ENCODE peak calls at places on chromosome 6, in six cellular contexts. E is SJSA1, F is Peyer's patch, H is H7, Z is AG04450, C is K562. K is an unnamed sample.

GRCh38 chr6:56242343-56242742 is 5.0 kb downstream of the COL21A1 start:
- DNase-seq in H (no peak), Z (no peak), F (no peak), C (no peak), E (no peak), K (no peak)

GRCh38 chr6:18990313-18990978 is 603.3 kb downstream of the RNF144B start:
- DNase-seq in Z (no peak), E (peak; percentile 39), H (peak; percentile 60), F (peak; percentile 74), C (peak; percentile 66), K (peak; percentile 53)

GRCh38 chr6:112043032-112044007 is 10.6 kb upstream of the CCN6 start:
- DNase-seq in C (peak; percentile 87), H (peak; percentile 90), Z (peak; percentile 84), E (peak; percentile 94), F (peak; percentile 96), K (peak; percentile 92)

GRCh38 chr6:6793388-6794250 is 205.1 kb downstream of the LY86 start:
- DNase-seq in C (no peak), Z (no peak), E (no peak), F (no peak), H (no peak), K (no peak)

GRCh38 chr6:137491478-137491877 is 2.7 kb downstream of the OLIG3 start:
- DNase-seq in E (no peak), F (no peak), H (peak; percentile 26), Z (no peak), C (no peak), K (no peak)

GRCh38 chr6:89828988-89829590 is 591 bp upstream of the CASP8AP2 start:
- DNase-seq in C (no peak), Z (no peak), H (peak; percentile 57), E (no peak), F (peak; percentile 50), K (no peak)

GRCh38 chr6:33926451-33926850 is 122.6 kb upstream of the MLN start:
- DNase-seq in F (no peak), Z (no peak), H (peak; percentile 99), E (no peak), C (peak; percentile 92), K (no peak)

GRCh38 chr6:87755697-87756671 is 54.0 kb upstream of the AKIRIN2 start:
- DNase-seq in F (no peak), E (peak; percentile 60), H (no peak), Z (no peak), C (peak; percentile 36), K (no peak)

GRCh38 chr6:53634184-53634631 is 31.3 kb downstream of the KLHL31 start:
- DNase-seq in C (no peak), Z (no peak), H (no peak), F (no peak), E (no peak), K (no peak)

GRCh38 chr6:56751604-56752003 is 108.9 kb upstream of the DST start:
- DNase-seq in F (no peak), C (no peak), H (no peak), E (no peak), Z (no peak), K (no peak)

GRCh38 chr6:128494440-128494839 is 26.0 kb downstream of the PTPRK start:
- DNase-seq in F (no peak), C (no peak), H (peak; percentile 40), E (peak; percentile 61), Z (no peak), K (no peak)

GRCh38 chr6:15985354-15985995 is 143.4 kb upstream of the MYLIP start:
- DNase-seq in Z (no peak), F (no peak), H (no peak), E (no peak), C (no peak), K (no peak)

GRCh38 chr6:16800942-16801341 is 39.7 kb upstream of the ATXN1 start:
- DNase-seq in F (no peak), H (no peak), Z (no peak), C (no peak), E (no peak), K (no peak)

GRCh38 chr6:130675072-130675471 is 152.1 kb upstream of the SMLR1 start:
- DNase-seq in H (no peak), C (no peak), E (peak; percentile 29), F (no peak), Z (peak; percentile 20), K (no peak)

GRCh38 chr6:44176935-44177509 is 18.4 kb downstream of the CAPN11 start:
- DNase-seq in F (no peak), C (no peak), H (peak; percentile 36), E (no peak), Z (no peak), K (no peak)

GRCh38 chr6:2412731-2413130 is 167.3 kb upstream of the GMDS start:
- DNase-seq in H (no peak), F (no peak), Z (peak; percentile 30), C (no peak), E (no peak), K (no peak)

GRCh38 chr6:101399627-101399955 is 6.1 kb downstream of the GRIK2 start:
- DNase-seq in F (no peak), H (no peak), C (no peak), E (no peak), Z (no peak), K (no peak)
- H3K27me3 ChIP-seq in F (peaks cover 7% of the 10 kb centered on the region), H (peaks cover 66% of the 10 kb centered on the region), C (no peaks in the 10 kb centered on the region), E (peaks cover 32% of the 10 kb centered on the region), Z (no peaks in the 10 kb centered on the region), K (peaks cover 69% of the 10 kb centered on the region)

DNA sequence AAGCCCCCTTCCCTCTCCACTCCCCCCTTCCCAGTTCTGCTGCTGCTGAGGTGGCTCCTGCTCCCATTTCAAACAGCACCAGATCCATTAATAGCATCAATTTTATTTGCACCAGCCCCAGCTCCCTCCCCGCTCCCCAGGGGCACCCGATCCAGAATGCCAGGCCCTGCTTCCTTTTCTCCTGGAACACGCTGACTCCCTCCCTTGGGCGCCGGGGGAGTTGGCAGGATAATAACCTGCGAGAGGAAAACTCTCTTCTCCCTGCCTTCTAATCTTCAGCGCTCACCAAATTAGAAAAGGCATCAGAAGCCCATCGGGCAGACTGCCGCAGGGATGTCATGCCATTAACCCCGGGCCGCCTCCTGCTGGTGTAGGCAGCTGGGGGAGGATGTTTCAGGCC is 77.8 kb downstream of the NCR2 start:
- DNase-seq in Z (no peak), F (no peak), E (no peak), H (peak; percentile 58), C (no peak), K (no peak)
- H3K27me3 ChIP-seq in Z (peaks cover 65% of the 10 kb centered on the region), F (peaks cover 3% of the 10 kb centered on the region), E (peaks cover 3% of the 10 kb centered on the region), H (peaks cover 100% of the 10 kb centered on the region), C (peaks cover 73% of the 10 kb centered on the region), K (peaks cover 13% of the 10 kb centered on the region)

GRCh38 chr6:132950556-132950955 is 136.2 kb downstream of the RPS12 start:
- DNase-seq in E (no peak), C (no peak), H (no peak), F (no peak), Z (no peak), K (no peak)

GRCh38 chr6:132952998-132953397 is 138.6 kb downstream of the RPS12 start:
- DNase-seq in E (no peak), H (no peak), C (no peak), Z (no peak), F (no peak), K (no peak)

GRCh38 chr6:132948889-132949288 is 134.5 kb downstream of the RPS12 start:
- DNase-seq in C (no peak), E (no peak), H (no peak), F (no peak), Z (no peak), K (no peak)

DNA sequence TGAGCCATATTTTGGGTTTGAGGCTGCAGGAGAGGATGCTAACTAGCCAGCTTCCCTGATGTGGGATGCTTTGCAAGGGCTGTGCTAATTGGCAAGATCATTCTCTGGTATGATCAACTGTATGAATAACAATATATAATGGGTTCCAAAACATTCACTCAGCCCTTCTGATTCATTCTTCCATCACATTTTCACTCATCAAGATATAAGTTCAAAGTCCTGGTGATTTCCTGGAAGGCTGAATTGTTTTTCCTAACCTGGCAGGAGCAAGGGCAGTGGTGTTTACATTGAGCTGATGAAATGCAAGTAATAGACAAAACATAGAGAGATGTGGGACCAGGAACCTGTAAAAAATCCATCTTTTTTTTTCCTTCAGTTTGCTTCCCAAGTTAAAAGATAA is 138.1 kb downstream of the RPS12 start:
- DNase-seq in H (no peak), E (no peak), Z (no peak), F (no peak), C (no peak), K (no peak)
- H3K27me3 ChIP-seq in H (no peaks in the 10 kb centered on the region), E (no peaks in the 10 kb centered on the region), Z (no peaks in the 10 kb centered on the region), F (no peaks in the 10 kb centered on the region), C (peaks cover 5% of the 10 kb centered on the region), K (no peaks in the 10 kb centered on the region)

DNA sequence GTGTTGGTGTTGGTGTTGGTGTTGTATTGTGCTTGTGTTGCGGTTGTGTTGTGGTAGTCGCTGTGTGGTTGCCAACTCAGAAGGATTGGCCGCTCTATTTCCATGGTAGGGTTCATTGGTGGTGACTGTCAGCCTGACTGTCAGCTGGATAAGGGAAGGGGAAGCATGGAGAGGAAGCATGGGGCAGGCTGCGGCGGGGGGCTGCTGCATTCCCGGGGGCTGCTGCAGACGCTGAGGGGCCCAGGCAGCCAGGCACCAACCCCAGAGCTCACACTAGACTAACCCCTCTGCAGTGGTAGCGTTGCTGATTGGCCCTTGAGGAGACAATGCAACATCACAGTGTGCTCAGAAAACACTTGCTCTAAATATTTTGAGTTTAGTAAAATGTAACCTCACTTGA is 199.2 kb downstream of the SMOC2 start:
- DNase-seq in F (no peak), E (no peak), Z (no peak), H (no peak), C (no peak), K (no peak)
- H3K27me3 ChIP-seq in F (no peaks in the 10 kb centered on the region), E (no peaks in the 10 kb centered on the region), Z (no peaks in the 10 kb centered on the region), H (no peaks in the 10 kb centered on the region), C (peaks cover 29% of the 10 kb centered on the region), K (no peaks in the 10 kb centered on the region)

K was measured in dorsolateral prefrontal cortex.